ENCODE peak calls at places on chromosomes 12 and 14, in six cellular contexts. A is ovary, Q is thyroid gland, Z is fibroblast of lung, R is thoracic aorta, O is suprapubic skin. I is an unnamed sample. For H3K36me3, the result is how much of the 10 kb centered on the place peaks cover.

GRCh38 chr12:5407457-5407856 is 24.5 kb upstream of the NTF3 start:
- DNase-seq in A (no peak), Q (no peak), Z (no peak), R (no peak), O (no peak), I (no peak)

GRCh38 chr12:60173213-60174170 is 577.7 kb downstream of the SLC16A7 start:
- DNase-seq in A (no peak), Q (no peak), Z (no peak), R (no peak), O (no peak), I (no peak)

GRCh38 chr12:77845831-77846230 is 15.1 kb downstream of the NAV3 start:
- DNase-seq in A (no peak), Q (no peak), Z (peak), R (no peak), O (no peak), I (no peak)

GRCh38 chr12:130582286-130582685 is 133.8 kb downstream of the RIMBP2 start:
- DNase-seq in A (no peak), Q (no peak), Z (no peak), R (no peak), O (no peak), I (no peak)

GRCh38 chr12:127147724-127148123 is 1119.2 kb upstream of the TMEM132C start:
- DNase-seq in A (no peak), Q (no peak), Z (no peak), R (no peak), O (no peak), I (peak)

GRCh38 chr14:105010891-105011291 is 10.0 kb downstream of the CDCA4 start:
- DNase-seq in A (no peak), Q (no peak), Z (no peak), R (no peak), O (no peak), I (peak)

GRCh38 chr12:20142956-20143355 is 225.4 kb upstream of the PDE3A start:
- DNase-seq in A (no peak), Q (no peak), Z (no peak), R (no peak), O (no peak), I (peak)

GRCh38 chr14:92560106-92560865 is 46.7 kb downstream of the RIN3 start:
- DNase-seq in A (no peak), Q (no peak), Z (no peak), R (no peak), O (no peak), I (no peak)

GRCh38 chr14:64114166-64114565 is 180.0 kb downstream of the ESR2 start:
- DNase-seq in A (no peak), Q (no peak), Z (peak), R (no peak), O (no peak), I (peak)

GRCh38 chr12:27573972-27574371 is 50.0 kb downstream of the PPFIBP1 start:
- DNase-seq in A (no peak), Q (no peak), Z (peak), R (no peak), O (no peak), I (no peak)

GRCh38 chr12:14777271-14777670 is 26.0 kb downstream of the WBP11 start:
- DNase-seq in A (no peak), Q (no peak), Z (no peak), R (no peak), O (no peak), I (no peak)

GRCh38 chr12:22765731-22766130 is 140.8 kb downstream of the ETNK1 start:
- DNase-seq in A (no peak), Q (no peak), Z (no peak), R (no peak), O (no peak), I (no peak)

GRCh38 chr14:37864861-37865718 is 269.7 kb downstream of the TTC6 start:
- DNase-seq in A (no peak), Q (no peak), Z (peak), R (no peak), O (no peak), I (no peak)

GRCh38 chr14:63962896-63963295 is 110.1 kb downstream of the SYNE2 start:
- DNase-seq in A (no peak), Q (no peak), Z (peak), R (no peak), O (no peak), I (no peak)

GRCh38 chr12:32107376-32108267 is 975 bp downstream of the BICD1 start:
- DNase-seq in A (peak), Q (peak), Z (peak), R (peak), O (no peak), I (no peak)

GRCh38 chr14:63759454-63759853 is 31.6 kb upstream of the SGPP1 start:
- DNase-seq in A (no peak), Q (no peak), Z (no peak), R (no peak), O (no peak), I (no peak)

GRCh38 chr14:32004300-32004699 is 72.8 kb upstream of the ARHGAP5 start:
- DNase-seq in A (no peak), Q (no peak), Z (peak), R (no peak), O (no peak), I (no peak)

GRCh38 chr12:127383281-127383680 is 883.7 kb upstream of the TMEM132C start:
- DNase-seq in A (no peak), Q (no peak), Z (no peak), R (no peak), O (no peak), I (no peak)

GRCh38 chr14:72049462-72049861 is 117.2 kb downstream of the RGS6 start:
- DNase-seq in A (no peak), Q (no peak), Z (no peak), R (no peak), O (no peak), I (no peak)

GRCh38 chr14:30581283-30581625 is 22.3 kb downstream of the G2E3 start:
- DNase-seq in A (no peak), Q (no peak), Z (no peak), R (no peak), O (no peak), I (no peak)

GRCh38 chr12:68271346-68271745 is 17.9 kb upstream of the IL22 start:
- DNase-seq in A (no peak), Q (no peak), Z (peak), R (no peak), O (no peak), I (no peak)

GRCh38 chr14:63435838-63436237 is 107.3 kb downstream of the PPP2R5E start:
- DNase-seq in A (peak), Q (peak), Z (peak), R (peak), O (peak), I (no peak)

GRCh38 chr12:8554451-8555195 is 13.9 kb upstream of the CLEC4E start:
- DNase-seq in A (no peak), Q (no peak), Z (peak), R (no peak), O (no peak), I (no peak)

GRCh38 chr12:3113671-3114070 is 36.5 kb downstream of the TSPAN9 start:
- DNase-seq in A (no peak), Q (no peak), Z (no peak), R (no peak), O (no peak), I (no peak)

GRCh38 chr12:78402366-78403134 is 462.0 kb upstream of the SYT1 start:
- DNase-seq in A (no peak), Q (no peak), Z (no peak), R (no peak), O (no peak), I (no peak)

GRCh38 chr14:99062216-99062615 is 209.8 kb downstream of the BCL11B start:
- DNase-seq in A (no peak), Q (no peak), Z (no peak), R (no peak), O (no peak), I (no peak)

GRCh38 chr12:56158926-56159461 is 835 bp downstream of the MYL6 start:
- DNase-seq in A (peak), Q (peak), Z (peak), R (peak), O (peak), I (peak)

GRCh38 chr12:120230326-120230973 is 29.5 kb upstream of the RPLP0 start:
- DNase-seq in A (peak), Q (peak), Z (peak), R (peak), O (no peak), I (peak)

GRCh38 chr14:50109342-50109741 is 7.0 kb downstream of the VCPKMT start:
- DNase-seq in A (no peak), Q (no peak), Z (peak), R (no peak), O (no peak), I (no peak)

GRCh38 chr12:128418944-128419343 is 152.0 kb downstream of the TMEM132C start:
- DNase-seq in A (no peak), Q (no peak), Z (no peak), R (no peak), O (no peak), I (no peak)

GRCh38 chr12:39935275-39935674 is 170.6 kb downstream of the SLC2A13 start:
- DNase-seq in A (no peak), Q (no peak), Z (peak), R (no peak), O (no peak), I (no peak)

GRCh38 chr12:49645151-49646039 is 22.0 kb downstream of the PRPF40B start:
- DNase-seq in A (no peak), Q (peak), Z (no peak), R (no peak), O (no peak), I (no peak)

GRCh38 chr12:49647827-49648721 is 24.7 kb downstream of the PRPF40B start:
- DNase-seq in A (no peak), Q (no peak), Z (peak), R (no peak), O (no peak), I (peak)

GRCh38 chr12:49647280-49647679 is 23.9 kb downstream of the PRPF40B start:
- DNase-seq in A (no peak), Q (no peak), Z (no peak), R (no peak), O (no peak), I (no peak)

GRCh38 chr12:49646871-49647270 is 23.5 kb downstream of the PRPF40B start:
- DNase-seq in A (no peak), Q (no peak), Z (no peak), R (no peak), O (no peak), I (no peak)

DNA sequence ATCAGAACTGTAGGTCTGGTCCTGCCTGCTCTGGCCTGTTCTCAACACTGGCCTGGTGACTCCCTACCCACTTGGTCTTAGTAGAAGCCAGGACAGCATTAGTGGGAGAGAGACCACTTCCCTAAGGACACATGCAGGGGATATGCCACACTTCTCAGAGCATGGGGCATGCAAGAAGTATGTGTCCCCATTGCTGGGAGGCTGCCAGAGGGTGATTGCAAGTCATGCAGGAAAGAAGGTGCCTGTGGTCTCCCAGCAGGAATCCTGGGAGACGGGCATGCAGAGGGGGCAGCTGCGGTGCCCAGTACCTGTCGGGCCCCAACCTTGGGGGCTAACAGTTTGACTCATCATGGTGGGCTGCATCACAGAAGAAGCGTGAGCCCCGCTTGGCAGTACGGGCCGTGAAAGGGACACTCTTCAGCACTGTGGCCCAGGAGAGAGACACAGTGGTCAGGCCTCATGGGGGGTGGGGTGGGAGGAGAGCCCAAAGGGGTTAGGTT is 23.0 kb downstream of the PRPF40B start:
- DNase-seq in A (no peak), Q (peak), Z (no peak), R (no peak), O (no peak), I (no peak)
- H3K36me3 ChIP-seq in A (under half), Q (under half), Z (under half), R (under half), O (half or more), I (half or more)

DNA sequence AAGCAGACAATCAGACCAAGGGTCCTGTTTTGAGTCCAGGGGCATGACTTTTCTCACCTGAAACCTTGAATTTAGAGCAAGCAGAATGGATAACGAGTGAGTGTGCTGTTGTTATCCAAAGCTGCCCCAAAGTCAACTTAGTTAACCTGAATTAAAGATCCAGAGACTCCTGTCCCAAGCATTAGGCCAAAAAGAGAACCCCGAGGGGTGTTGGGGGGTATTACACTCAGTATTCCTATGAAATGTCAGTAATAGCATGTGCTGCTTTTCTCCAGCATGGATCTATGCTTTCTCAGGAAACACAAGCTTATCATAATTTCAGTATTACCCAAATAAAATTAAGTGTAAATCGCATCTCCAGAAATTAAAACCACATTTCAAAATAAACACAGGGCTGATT is 19.0 kb downstream of the EIF4B start:
- DNase-seq in A (no peak), Q (no peak), Z (no peak), R (no peak), O (no peak), I (no peak)
- H3K36me3 ChIP-seq in A (under half), Q (half or more), Z (under half), R (half or more), O (half or more), I (half or more)

DNA sequence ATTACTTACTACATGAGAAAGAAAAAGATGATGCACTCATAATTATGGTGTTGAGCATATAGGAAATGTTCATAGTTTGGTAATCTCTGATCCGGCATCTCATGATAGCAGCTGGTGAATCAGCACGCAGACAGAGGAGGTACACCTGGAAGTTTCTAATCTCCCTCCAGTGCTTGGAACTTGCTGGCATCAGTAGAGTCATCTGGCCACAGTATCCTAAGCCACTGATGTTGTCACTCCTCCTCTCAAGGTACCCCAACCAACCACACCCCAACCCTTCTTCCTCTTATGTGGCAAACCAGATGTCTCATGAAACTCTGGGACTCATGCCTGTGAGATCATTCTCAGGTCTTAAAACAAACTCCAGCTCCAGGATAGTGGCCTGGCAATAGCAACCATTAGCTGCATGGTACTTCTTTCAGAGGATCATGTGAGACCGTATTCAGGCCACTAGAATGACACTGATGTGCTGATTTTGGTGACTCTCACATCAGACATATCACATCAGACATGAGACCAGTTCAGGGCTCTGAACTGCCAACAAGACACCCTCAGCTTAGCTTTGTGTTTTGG is 143.0 kb downstream of the RASSF9 start:
- DNase-seq in A (no peak), Q (no peak), Z (no peak), R (no peak), O (no peak), I (no peak)
- H3K36me3 ChIP-seq in A (under half), Q (under half), Z (under half), R (under half), O (under half), I (under half)

GRCh38 chr12:133145981-133146380 is 15.6 kb downstream of the ZNF10 start:
- DNase-seq in A (no peak), Q (no peak), Z (no peak), R (no peak), O (no peak), I (no peak)
- H3K36me3 ChIP-seq in A (under half), Q (half or more), Z (under half), R (half or more), O (half or more), I (under half)